ENCODE peak calls at places on chromosomes 2 and 18, in nine cellular contexts. B, E, W, I, M, X, Q, Y and T are unnamed samples.

GRCh38 chr18:58208207-58208944 is 164.3 kb downstream of the NEDD4L start:
- DNase-seq in B (no peak), E (no peak), W (no peak), I (no peak), M (no peak), X (no peak), Q (no peak), Y (no peak), T (no peak)

GRCh38 chr18:34117319-34117718 is 107.4 kb downstream of the NOL4 start:
- DNase-seq in B (no peak), E (no peak), W (no peak), I (peak; percentile 36), M (no peak), X (no peak), Q (no peak), Y (no peak), T (no peak)

GRCh38 chr2:25227576-25227975 is 59.2 kb upstream of the POMC start:
- DNase-seq in B (no peak), E (no peak), W (no peak), I (no peak), M (no peak), X (no peak), Q (no peak), Y (no peak), T (no peak)

GRCh38 chr2:231925303-231926179 is 655 bp downstream of the NPPC start:
- DNase-seq in B (peak; percentile 84), E (no peak), W (no peak), I (peak; percentile 96), M (peak; percentile 76), X (peak; percentile 64), Q (peak; percentile 81), Y (peak; percentile 84), T (peak; percentile 76)

GRCh38 chr2:118325556-118325955 is 237.3 kb downstream of the INSIG2 start:
- DNase-seq in B (no peak), E (no peak), W (no peak), I (no peak), M (no peak), X (no peak), Q (no peak), Y (no peak), T (no peak)

GRCh38 chr2:58146707-58147106 is 94.4 kb downstream of the FANCL start:
- DNase-seq in B (no peak), E (peak; percentile 17), W (no peak), I (no peak), M (no peak), X (no peak), Q (no peak), Y (no peak), T (no peak)

GRCh38 chr2:112174383-112174782 is 36.2 kb downstream of the FBLN7 start:
- DNase-seq in B (no peak), E (no peak), W (no peak), I (no peak), M (no peak), X (no peak), Q (no peak), Y (no peak), T (no peak)

GRCh38 chr2:71665168-71666093 is 212.1 kb downstream of the DYSF start:
- DNase-seq in B (peak; percentile 61), E (no peak), W (no peak), I (no peak), M (no peak), X (no peak), Q (peak; percentile 54), Y (no peak), T (no peak)

GRCh38 chr2:46389417-46389916 is 89.9 kb upstream of the TMEM247 start:
- DNase-seq in B (peak; percentile 36), E (no peak), W (no peak), I (no peak), M (no peak), X (no peak), Q (no peak), Y (no peak), T (no peak)

GRCh38 chr2:18505703-18506341 is 54.6 kb downstream of the RDH14 start:
- DNase-seq in B (no peak), E (no peak), W (no peak), I (no peak), M (no peak), X (no peak), Q (no peak), Y (no peak), T (no peak)

GRCh38 chr2:12430036-12430795 is 286.5 kb upstream of the TRIB2 start:
- DNase-seq in B (no peak), E (no peak), W (no peak), I (no peak), M (peak; percentile 24), X (no peak), Q (no peak), Y (no peak), T (no peak)

GRCh38 chr2:47564129-47564528 is 161.2 kb downstream of the MSH2 start:
- DNase-seq in B (no peak), E (no peak), W (no peak), I (no peak), M (no peak), X (no peak), Q (no peak), Y (no peak), T (no peak)
- H3K27me3 ChIP-seq in B (peaks cover 33% of the 10 kb centered on the region), E (peaks cover 36% of the 10 kb centered on the region), W (peaks cover 9% of the 10 kb centered on the region), I (peaks cover 45% of the 10 kb centered on the region), M (no peaks in the 10 kb centered on the region), X (no peaks in the 10 kb centered on the region), Q (peaks cover 12% of the 10 kb centered on the region), Y (peaks cover 3% of the 10 kb centered on the region), T (peaks cover 16% of the 10 kb centered on the region)

DNA sequence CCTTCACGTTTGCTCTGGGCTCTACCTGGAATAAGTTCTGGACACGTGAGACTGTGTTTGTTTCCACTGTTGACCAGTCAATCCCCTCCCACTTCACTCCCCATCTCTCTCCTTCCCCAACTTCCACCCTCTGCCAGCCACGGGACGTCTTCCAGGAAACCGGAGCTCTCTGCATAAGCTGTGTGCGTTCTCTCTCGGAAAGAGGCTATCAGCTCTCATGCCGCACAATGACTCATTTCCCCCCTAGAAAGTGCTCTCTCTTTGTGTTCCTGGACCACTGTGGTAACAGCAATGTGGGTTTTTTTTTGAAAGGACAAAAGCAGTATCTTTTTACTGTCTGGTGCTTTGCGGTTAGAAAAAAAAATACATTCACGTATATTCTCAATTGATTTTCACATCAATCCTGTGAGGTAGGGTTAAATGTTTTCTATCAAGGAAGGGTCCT is 10.2 kb downstream of the PROKR1 start:
- DNase-seq in B (peak; percentile 18), E (no peak), W (no peak), I (no peak), M (peak; percentile 24), X (no peak), Q (no peak), Y (no peak), T (peak; percentile 39)
- H3K4me3 ChIP-seq in B (no peak overlapping the region), E (no peak overlapping the region), W (no peak overlapping the region), I (no peak overlapping the region), M (no peak overlapping the region), X (no peak overlapping the region), Q (no peak overlapping the region), Y (no peak overlapping the region), T (no peak overlapping the region)

DNA sequence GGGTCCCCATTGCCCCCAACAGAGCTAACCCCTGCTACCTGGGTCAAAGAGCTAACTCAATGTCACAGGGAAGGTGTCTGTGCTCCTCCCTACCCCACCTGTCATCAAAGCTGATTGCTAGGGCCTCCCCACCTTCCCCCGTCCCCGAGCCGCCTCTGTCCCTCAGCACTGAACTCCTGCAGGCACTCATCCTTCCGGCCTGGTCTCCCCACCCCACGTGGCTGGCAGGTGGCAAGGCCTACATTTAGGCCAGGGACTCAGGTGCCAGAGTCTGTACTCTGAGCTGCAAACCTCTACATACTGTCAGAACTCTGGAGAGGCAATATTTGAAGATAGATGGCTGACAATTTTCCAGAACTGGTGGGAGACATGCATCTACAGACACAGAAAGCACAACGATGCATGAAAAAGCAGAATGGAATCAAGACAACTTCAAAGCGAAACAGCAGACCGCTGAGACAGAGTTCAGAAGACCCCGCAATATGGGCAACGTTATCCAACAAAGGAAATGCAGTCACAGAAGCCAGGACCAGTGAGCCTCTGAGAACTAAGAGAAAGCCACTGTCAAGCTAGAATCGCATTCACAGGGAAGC is 195.8 kb downstream of the HDAC4 start:
- DNase-seq in B (no peak), E (no peak), W (no peak), I (no peak), M (no peak), X (no peak), Q (no peak), Y (no peak), T (no peak)
- TF ChIP-seq CTCF in B (no peak), E (no peak), W (no peak), I (no peak), M (no peak), X (no peak), Q (no peak), Y (no peak), T (no peak)

GRCh38 chr2:42047488-42048317 is at the start of gene PKDCC:
- DNase-seq in B (peak; percentile 83), E (no peak), W (no peak), I (peak; percentile 100), M (peak; percentile 82), X (peak; percentile 70), Q (peak; percentile 78), Y (peak; percentile 92), T (no peak)

GRCh38 chr2:42051168-42052125 is 3.6 kb downstream of the PKDCC start:
- DNase-seq in B (no peak), E (no peak), W (no peak), I (no peak), M (no peak), X (no peak), Q (no peak), Y (no peak), T (no peak)

GRCh38 chr2:42048318-42049251 is 764 bp downstream of the PKDCC start:
- DNase-seq in B (no peak), E (no peak), W (no peak), I (peak; percentile 81), M (peak; percentile 65), X (no peak), Q (no peak), Y (no peak), T (no peak)

GRCh38 chr2:42050350-42051167 is 2.7 kb downstream of the PKDCC start:
- DNase-seq in B (no peak), E (no peak), W (no peak), I (no peak), M (no peak), X (no peak), Q (no peak), Y (no peak), T (no peak)

GRCh38 chr2:42049411-42050349 is 1.9 kb downstream of the PKDCC start:
- DNase-seq in B (no peak), E (no peak), W (no peak), I (no peak), M (no peak), X (no peak), Q (no peak), Y (no peak), T (no peak)
- H3K27me3 ChIP-seq in B (peaks cover 36% of the 10 kb centered on the region), E (peaks cover 50% of the 10 kb centered on the region), W (no peaks in the 10 kb centered on the region), I (peaks cover 5% of the 10 kb centered on the region), M (no peaks in the 10 kb centered on the region), X (no peaks in the 10 kb centered on the region), Q (no peaks in the 10 kb centered on the region), Y (no peaks in the 10 kb centered on the region), T (peaks cover 23% of the 10 kb centered on the region)

GRCh38 chr2:73852020-73852419 is 23.3 kb downstream of the STAMBP start:
- DNase-seq in B (no peak), E (no peak), W (no peak), I (no peak), M (no peak), X (no peak), Q (no peak), Y (no peak), T (no peak)
- H3K4me3 ChIP-seq in B (no peak overlapping the region), E (no peak overlapping the region), W (no peak overlapping the region), I (no peak overlapping the region), M (no peak overlapping the region), X (no peak overlapping the region), Q (no peak overlapping the region), Y (no peak overlapping the region), T (no peak overlapping the region)